ENCODE peak calls at places on chromosomes 7 and 10, in eight cellular contexts. One of them, this sample, is unnamed.

GRCh38 chr7:50073093-50073492 is 20.0 kb downstream of the ZPBP start:
- DNase-seq in left ventricle myocardium inferior: no peak
- DNase-seq in epithelial cell of esophagus: no peak
- DNase-seq in prostate gland: no peak
- DNase-seq in AG09319: no peak
- DNase-seq in Peyer's patch: no peak
- DNase-seq in body of pancreas: no peak
- DNase-seq in AG09309: no peak
- DNase-seq in this sample: no peak

GRCh38 chr10:6786579-6787031 is 206.5 kb upstream of the PRKCQ start:
- DNase-seq in body of pancreas: no peak
- DNase-seq in Peyer's patch: no peak
- DNase-seq in AG09319: peak; percentile 28
- DNase-seq in left ventricle myocardium inferior: no peak
- DNase-seq in epithelial cell of esophagus: peak; percentile 67
- DNase-seq in AG09309: peak; percentile 21
- DNase-seq in prostate gland: no peak
- DNase-seq in this sample: no peak

GRCh38 chr7:3682028-3682712 is 381.1 kb downstream of the SDK1 start:
- DNase-seq in left ventricle myocardium inferior: no peak
- DNase-seq in Peyer's patch: no peak
- DNase-seq in prostate gland: no peak
- DNase-seq in AG09319: no peak
- DNase-seq in body of pancreas: no peak
- DNase-seq in AG09309: no peak
- DNase-seq in epithelial cell of esophagus: no peak
- DNase-seq in this sample: no peak

GRCh38 chr7:20307119-20307518 is 23.6 kb upstream of the ITGB8 start:
- DNase-seq in prostate gland: no peak
- DNase-seq in AG09309: no peak
- DNase-seq in AG09319: no peak
- DNase-seq in left ventricle myocardium inferior: no peak
- DNase-seq in epithelial cell of esophagus: peak; percentile 4
- DNase-seq in body of pancreas: no peak
- DNase-seq in Peyer's patch: no peak
- DNase-seq in this sample: no peak

GRCh38 chr10:30556189-30556588 is 73.4 kb downstream of the LYZL2 start:
- DNase-seq in left ventricle myocardium inferior: no peak
- DNase-seq in Peyer's patch: no peak
- DNase-seq in body of pancreas: no peak
- DNase-seq in AG09319: no peak
- DNase-seq in epithelial cell of esophagus: peak; percentile 69
- DNase-seq in prostate gland: no peak
- DNase-seq in AG09309: no peak
- DNase-seq in this sample: no peak

GRCh38 chr10:107969936-107970335 is 805.4 kb upstream of the SORCS1 start:
- DNase-seq in AG09319: no peak
- DNase-seq in body of pancreas: no peak
- DNase-seq in AG09309: no peak
- DNase-seq in prostate gland: no peak
- DNase-seq in epithelial cell of esophagus: no peak
- DNase-seq in Peyer's patch: no peak
- DNase-seq in left ventricle myocardium inferior: no peak
- DNase-seq in this sample: no peak

GRCh38 chr7:121195859-121196588 is 132.8 kb upstream of the WNT16 start:
- DNase-seq in prostate gland: no peak
- DNase-seq in Peyer's patch: no peak
- DNase-seq in AG09319: no peak
- DNase-seq in body of pancreas: no peak
- DNase-seq in AG09309: no peak
- DNase-seq in left ventricle myocardium inferior: no peak
- DNase-seq in epithelial cell of esophagus: peak; percentile 31
- DNase-seq in this sample: no peak

GRCh38 chr10:71694567-71694968 is 25.0 kb downstream of the C10orf105 start:
- DNase-seq in AG09319: no peak
- DNase-seq in Peyer's patch: peak; percentile 83
- DNase-seq in epithelial cell of esophagus: no peak
- DNase-seq in left ventricle myocardium inferior: no peak
- DNase-seq in prostate gland: no peak
- DNase-seq in body of pancreas: no peak
- DNase-seq in AG09309: no peak
- DNase-seq in this sample: no peak

GRCh38 chr7:99734987-99735386 is at the start of gene CYP3A7:
- DNase-seq in left ventricle myocardium inferior: no peak
- DNase-seq in epithelial cell of esophagus: no peak
- DNase-seq in body of pancreas: no peak
- DNase-seq in prostate gland: no peak
- DNase-seq in AG09319: no peak
- DNase-seq in Peyer's patch: no peak
- DNase-seq in AG09309: no peak
- DNase-seq in this sample: no peak

GRCh38 chr7:74141705-74142104 is 32.5 kb upstream of the EIF4H start:
- DNase-seq in Peyer's patch: no peak
- DNase-seq in AG09309: no peak
- DNase-seq in AG09319: no peak
- DNase-seq in epithelial cell of esophagus: peak; percentile 51
- DNase-seq in prostate gland: no peak
- DNase-seq in body of pancreas: no peak
- DNase-seq in left ventricle myocardium inferior: no peak
- DNase-seq in this sample: no peak

GRCh38 chr7:106129291-106129690 is 17.2 kb upstream of the SYPL1 start:
- DNase-seq in Peyer's patch: no peak
- DNase-seq in left ventricle myocardium inferior: no peak
- DNase-seq in epithelial cell of esophagus: no peak
- DNase-seq in AG09319: no peak
- DNase-seq in body of pancreas: no peak
- DNase-seq in prostate gland: no peak
- DNase-seq in AG09309: no peak
- DNase-seq in this sample: no peak

GRCh38 chr7:134197342-134197741 is 70.2 kb downstream of the LRGUK start:
- DNase-seq in epithelial cell of esophagus: no peak
- DNase-seq in Peyer's patch: no peak
- DNase-seq in AG09319: no peak
- DNase-seq in AG09309: no peak
- DNase-seq in prostate gland: no peak
- DNase-seq in left ventricle myocardium inferior: no peak
- DNase-seq in body of pancreas: no peak
- DNase-seq in this sample: no peak

GRCh38 chr7:134203186-134203889 is 76.2 kb downstream of the LRGUK start:
- DNase-seq in Peyer's patch: no peak
- DNase-seq in AG09319: no peak
- DNase-seq in epithelial cell of esophagus: no peak
- DNase-seq in left ventricle myocardium inferior: no peak
- DNase-seq in body of pancreas: no peak
- DNase-seq in AG09309: no peak
- DNase-seq in prostate gland: no peak
- DNase-seq in this sample: no peak

GRCh38 chr7:134201569-134202261 is 74.6 kb downstream of the LRGUK start:
- DNase-seq in Peyer's patch: no peak
- DNase-seq in AG09309: no peak
- DNase-seq in body of pancreas: no peak
- DNase-seq in left ventricle myocardium inferior: no peak
- DNase-seq in epithelial cell of esophagus: no peak
- DNase-seq in prostate gland: no peak
- DNase-seq in AG09319: no peak
- DNase-seq in this sample: no peak

GRCh38 chr7:134196439-134196838 is 69.3 kb downstream of the LRGUK start:
- DNase-seq in AG09309: no peak
- DNase-seq in left ventricle myocardium inferior: no peak
- DNase-seq in prostate gland: no peak
- DNase-seq in body of pancreas: no peak
- DNase-seq in AG09319: no peak
- DNase-seq in Peyer's patch: no peak
- DNase-seq in epithelial cell of esophagus: no peak
- DNase-seq in this sample: no peak

DNA sequence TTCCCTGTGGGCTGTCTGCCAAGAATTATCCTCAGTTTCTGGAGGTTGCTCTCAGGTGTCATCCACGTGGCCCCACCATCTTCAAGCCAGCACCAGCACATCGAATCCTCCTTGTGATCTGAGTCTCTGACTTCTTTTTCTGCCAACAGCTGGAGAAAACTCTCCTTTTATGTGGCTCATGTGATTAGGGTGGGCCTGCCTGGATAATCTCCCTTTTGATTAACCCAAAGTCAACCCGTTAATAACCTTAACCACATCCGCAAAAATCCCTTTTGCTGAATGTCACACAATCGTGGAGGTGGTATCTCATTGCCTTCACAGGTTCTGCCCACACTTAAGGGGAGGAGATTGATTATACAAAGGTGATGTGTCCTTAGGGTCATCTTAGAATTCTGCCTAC is 73.8 kb downstream of the LRGUK start:
- DNase-seq in body of pancreas: no peak
- DNase-seq in Peyer's patch: no peak
- DNase-seq in AG09309: no peak
- DNase-seq in left ventricle myocardium inferior: no peak
- DNase-seq in prostate gland: no peak
- DNase-seq in AG09319: no peak
- DNase-seq in epithelial cell of esophagus: no peak
- DNase-seq in this sample: no peak
- TF ChIP-seq CTCF in body of pancreas: no peak
- TF ChIP-seq CTCF in Peyer's patch: no peak
- TF ChIP-seq CTCF in AG09309: no peak
- TF ChIP-seq CTCF in left ventricle myocardium inferior: no peak
- TF ChIP-seq CTCF in prostate gland: no peak
- TF ChIP-seq CTCF in AG09319: no peak
- TF ChIP-seq CTCF in epithelial cell of esophagus: no peak
- TF ChIP-seq CTCF in this sample: no peak

DNA sequence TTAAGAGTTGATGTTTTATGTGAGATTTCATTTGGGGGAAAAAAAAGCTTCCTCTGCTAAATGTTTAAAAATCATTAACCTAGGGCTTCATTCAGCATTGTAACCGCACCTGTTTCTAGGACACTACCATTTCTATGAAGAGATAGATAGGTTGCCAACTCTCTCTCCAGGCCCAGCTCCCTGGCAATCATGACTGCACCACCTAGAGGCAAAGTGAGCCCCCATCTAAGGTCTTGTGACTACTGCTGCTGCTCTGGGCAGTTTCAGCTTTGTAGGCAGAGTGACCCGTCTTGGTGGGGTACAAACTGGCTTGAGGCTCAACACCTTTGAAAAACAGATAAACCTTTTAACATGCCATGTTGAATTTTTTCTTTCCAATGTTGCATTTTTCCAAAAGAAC is 27.3 kb upstream of the MRC1 start:
- DNase-seq in Peyer's patch: no peak
- DNase-seq in body of pancreas: no peak
- DNase-seq in epithelial cell of esophagus: no peak
- DNase-seq in prostate gland: no peak
- DNase-seq in left ventricle myocardium inferior: no peak
- DNase-seq in AG09319: no peak
- DNase-seq in AG09309: no peak
- DNase-seq in this sample: no peak
- TF ChIP-seq CTCF in Peyer's patch: no peak
- TF ChIP-seq CTCF in body of pancreas: no peak
- TF ChIP-seq CTCF in epithelial cell of esophagus: no peak
- TF ChIP-seq CTCF in prostate gland: no peak
- TF ChIP-seq CTCF in left ventricle myocardium inferior: no peak
- TF ChIP-seq CTCF in AG09319: no peak
- TF ChIP-seq CTCF in AG09309: no peak
- TF ChIP-seq CTCF in this sample: no peak

GRCh38 chr10:79129361-79129997 is 60.7 kb downstream of the ZMIZ1 start:
- DNase-seq in AG09319: no peak
- DNase-seq in Peyer's patch: no peak
- DNase-seq in prostate gland: no peak
- DNase-seq in body of pancreas: no peak
- DNase-seq in left ventricle myocardium inferior: no peak
- DNase-seq in epithelial cell of esophagus: no peak
- DNase-seq in AG09309: no peak
- DNase-seq in this sample: no peak
- TF ChIP-seq CTCF in AG09319: peak; percentile 15
- TF ChIP-seq CTCF in Peyer's patch: no peak
- TF ChIP-seq CTCF in prostate gland: no peak
- TF ChIP-seq CTCF in body of pancreas: no peak
- TF ChIP-seq CTCF in left ventricle myocardium inferior: no peak
- TF ChIP-seq CTCF in epithelial cell of esophagus: no peak
- TF ChIP-seq CTCF in AG09309: no peak
- TF ChIP-seq CTCF in this sample: no peak

GRCh38 chr7:135510603-135511183 is 791 bp upstream of the CNOT4 start:
- DNase-seq in AG09309: no peak
- DNase-seq in prostate gland: peak; percentile 4
- DNase-seq in AG09319: no peak
- DNase-seq in left ventricle myocardium inferior: no peak
- DNase-seq in epithelial cell of esophagus: peak; percentile 35
- DNase-seq in Peyer's patch: no peak
- DNase-seq in body of pancreas: no peak
- DNase-seq in this sample: no peak
- TF ChIP-seq CTCF in AG09309: peak; percentile 28
- TF ChIP-seq CTCF in prostate gland: no peak
- TF ChIP-seq CTCF in AG09319: peak; percentile 30
- TF ChIP-seq CTCF in left ventricle myocardium inferior: peak; percentile 19
- TF ChIP-seq CTCF in epithelial cell of esophagus: peak; percentile 28
- TF ChIP-seq CTCF in Peyer's patch: no peak
- TF ChIP-seq CTCF in body of pancreas: no peak
- TF ChIP-seq CTCF in this sample: peak; percentile 15